ENCODE peak calls at places on chromosomes 5 and 9, in nine cellular contexts. One of them, this sample, is unnamed.
A peak's percentile ranks its signal among the peaks of the same experiment; 100 is the strongest.

GRCh38 chr5:141492168-141492885 is 3.4 kb downstream of the PCDHGC5 start:
- DNase-seq in T-helper 2 cell: no peak
- DNase-seq in progenitor cell of endocrine pancreas: no peak
- DNase-seq in activated CD8-positive, alpha-beta T cell treated with anti-CD3 and anti-CD28 coated beads, Interleukin-2, amount 10 ng/mL, durations not matched to agents 7 days and 5 days: no peak
- DNase-seq in A172: no peak
- DNase-seq in choroid plexus epithelial cell: no peak
- DNase-seq in EL: no peak
- DNase-seq in body of pancreas: no peak
- DNase-seq in cardiac muscle cell: no peak
- DNase-seq in this sample: no peak

GRCh38 chr5:122704247-122705036 is 70.4 kb upstream of the SNX2 start:
- DNase-seq in T-helper 2 cell: no peak
- DNase-seq in progenitor cell of endocrine pancreas: no peak
- DNase-seq in activated CD8-positive, alpha-beta T cell treated with anti-CD3 and anti-CD28 coated beads, Interleukin-2, amount 10 ng/mL, durations not matched to agents 7 days and 5 days: no peak
- DNase-seq in A172: peak; percentile 35
- DNase-seq in choroid plexus epithelial cell: peak; percentile 84
- DNase-seq in EL: peak; percentile 42
- DNase-seq in body of pancreas: no peak
- DNase-seq in cardiac muscle cell: peak; percentile 65
- DNase-seq in this sample: peak; percentile 75

GRCh38 chr9:33265211-33265885 is 499 bp downstream of the CHMP5 start:
- DNase-seq in T-helper 2 cell: no peak
- DNase-seq in progenitor cell of endocrine pancreas: no peak
- DNase-seq in activated CD8-positive, alpha-beta T cell treated with anti-CD3 and anti-CD28 coated beads, Interleukin-2, amount 10 ng/mL, durations not matched to agents 7 days and 5 days: no peak
- DNase-seq in A172: no peak
- DNase-seq in choroid plexus epithelial cell: peak; percentile 25
- DNase-seq in EL: peak; percentile 15
- DNase-seq in body of pancreas: no peak
- DNase-seq in cardiac muscle cell: no peak
- DNase-seq in this sample: peak; percentile 44

GRCh38 chr5:35357973-35358372 is 127.7 kb upstream of the PRLR start:
- DNase-seq in T-helper 2 cell: no peak
- DNase-seq in progenitor cell of endocrine pancreas: no peak
- DNase-seq in activated CD8-positive, alpha-beta T cell treated with anti-CD3 and anti-CD28 coated beads, Interleukin-2, amount 10 ng/mL, durations not matched to agents 7 days and 5 days: no peak
- DNase-seq in A172: no peak
- DNase-seq in choroid plexus epithelial cell: no peak
- DNase-seq in EL: no peak
- DNase-seq in body of pancreas: no peak
- DNase-seq in cardiac muscle cell: no peak
- DNase-seq in this sample: no peak

GRCh38 chr9:27436234-27436633 is 87.9 kb upstream of the IFNK start:
- DNase-seq in T-helper 2 cell: no peak
- DNase-seq in progenitor cell of endocrine pancreas: no peak
- DNase-seq in activated CD8-positive, alpha-beta T cell treated with anti-CD3 and anti-CD28 coated beads, Interleukin-2, amount 10 ng/mL, durations not matched to agents 7 days and 5 days: no peak
- DNase-seq in A172: no peak
- DNase-seq in choroid plexus epithelial cell: peak; percentile 8
- DNase-seq in EL: peak; percentile 9
- DNase-seq in body of pancreas: peak; percentile 69
- DNase-seq in cardiac muscle cell: no peak
- DNase-seq in this sample: no peak

GRCh38 chr9:70013598-70014196 is 30.0 kb upstream of the MAMDC2 start:
- DNase-seq in T-helper 2 cell: no peak
- DNase-seq in progenitor cell of endocrine pancreas: no peak
- DNase-seq in activated CD8-positive, alpha-beta T cell treated with anti-CD3 and anti-CD28 coated beads, Interleukin-2, amount 10 ng/mL, durations not matched to agents 7 days and 5 days: no peak
- DNase-seq in A172: peak; percentile 71
- DNase-seq in choroid plexus epithelial cell: peak; percentile 35
- DNase-seq in EL: peak; percentile 44
- DNase-seq in body of pancreas: no peak
- DNase-seq in cardiac muscle cell: no peak
- DNase-seq in this sample: peak; percentile 39

GRCh38 chr9:137619240-137620090 is 660 bp downstream of the EHMT1 start:
- DNase-seq in T-helper 2 cell: no peak
- DNase-seq in progenitor cell of endocrine pancreas: peak; percentile 37
- DNase-seq in activated CD8-positive, alpha-beta T cell treated with anti-CD3 and anti-CD28 coated beads, Interleukin-2, amount 10 ng/mL, durations not matched to agents 7 days and 5 days: peak; percentile 49
- DNase-seq in A172: peak; percentile 45
- DNase-seq in choroid plexus epithelial cell: peak; percentile 64
- DNase-seq in EL: peak; percentile 48
- DNase-seq in body of pancreas: peak; percentile 46
- DNase-seq in cardiac muscle cell: peak; percentile 52
- DNase-seq in this sample: peak; percentile 52

GRCh38 chr9:33510264-33511183 is 13.5 kb upstream of the ANKRD18B start:
- DNase-seq in T-helper 2 cell: no peak
- DNase-seq in progenitor cell of endocrine pancreas: peak; percentile 28
- DNase-seq in activated CD8-positive, alpha-beta T cell treated with anti-CD3 and anti-CD28 coated beads, Interleukin-2, amount 10 ng/mL, durations not matched to agents 7 days and 5 days: peak; percentile 44
- DNase-seq in A172: peak; percentile 48
- DNase-seq in choroid plexus epithelial cell: peak; percentile 73
- DNase-seq in EL: peak; percentile 71
- DNase-seq in body of pancreas: peak; percentile 60
- DNase-seq in cardiac muscle cell: peak; percentile 36
- DNase-seq in this sample: peak; percentile 76

GRCh38 chr9:35904966-35905781 is 828 bp upstream of the HRCT1 start:
- DNase-seq in T-helper 2 cell: no peak
- DNase-seq in progenitor cell of endocrine pancreas: no peak
- DNase-seq in activated CD8-positive, alpha-beta T cell treated with anti-CD3 and anti-CD28 coated beads, Interleukin-2, amount 10 ng/mL, durations not matched to agents 7 days and 5 days: no peak
- DNase-seq in A172: peak; percentile 44
- DNase-seq in choroid plexus epithelial cell: no peak
- DNase-seq in EL: peak; percentile 77
- DNase-seq in body of pancreas: no peak
- DNase-seq in cardiac muscle cell: no peak
- DNase-seq in this sample: no peak

GRCh38 chr5:163619951-163620350 is 114.5 kb downstream of the MAT2B start:
- DNase-seq in T-helper 2 cell: no peak
- DNase-seq in progenitor cell of endocrine pancreas: no peak
- DNase-seq in activated CD8-positive, alpha-beta T cell treated with anti-CD3 and anti-CD28 coated beads, Interleukin-2, amount 10 ng/mL, durations not matched to agents 7 days and 5 days: no peak
- DNase-seq in A172: no peak
- DNase-seq in choroid plexus epithelial cell: no peak
- DNase-seq in EL: no peak
- DNase-seq in body of pancreas: no peak
- DNase-seq in cardiac muscle cell: no peak
- DNase-seq in this sample: no peak

GRCh38 chr9:133809335-133809734 is 71.2 kb upstream of the SARDH start:
- DNase-seq in T-helper 2 cell: no peak
- DNase-seq in progenitor cell of endocrine pancreas: no peak
- DNase-seq in activated CD8-positive, alpha-beta T cell treated with anti-CD3 and anti-CD28 coated beads, Interleukin-2, amount 10 ng/mL, durations not matched to agents 7 days and 5 days: no peak
- DNase-seq in A172: no peak
- DNase-seq in choroid plexus epithelial cell: no peak
- DNase-seq in EL: no peak
- DNase-seq in body of pancreas: no peak
- DNase-seq in cardiac muscle cell: no peak
- DNase-seq in this sample: no peak

GRCh38 chr9:96331236-96331947 is 29.4 kb upstream of the HSD17B3 start:
- DNase-seq in T-helper 2 cell: no peak
- DNase-seq in progenitor cell of endocrine pancreas: no peak
- DNase-seq in activated CD8-positive, alpha-beta T cell treated with anti-CD3 and anti-CD28 coated beads, Interleukin-2, amount 10 ng/mL, durations not matched to agents 7 days and 5 days: no peak
- DNase-seq in A172: peak; percentile 79
- DNase-seq in choroid plexus epithelial cell: peak; percentile 28
- DNase-seq in EL: peak; percentile 46
- DNase-seq in body of pancreas: no peak
- DNase-seq in cardiac muscle cell: no peak
- DNase-seq in this sample: peak; percentile 30

GRCh38 chr9:15220658-15221310 is 86.2 kb downstream of the TTC39B start:
- DNase-seq in T-helper 2 cell: no peak
- DNase-seq in progenitor cell of endocrine pancreas: no peak
- DNase-seq in activated CD8-positive, alpha-beta T cell treated with anti-CD3 and anti-CD28 coated beads, Interleukin-2, amount 10 ng/mL, durations not matched to agents 7 days and 5 days: no peak
- DNase-seq in A172: no peak
- DNase-seq in choroid plexus epithelial cell: no peak
- DNase-seq in EL: peak; percentile 85
- DNase-seq in body of pancreas: no peak
- DNase-seq in cardiac muscle cell: no peak
- DNase-seq in this sample: no peak

GRCh38 chr9:136496801-136497620 is 14.2 kb upstream of the SEC16A start:
- DNase-seq in T-helper 2 cell: no peak
- DNase-seq in progenitor cell of endocrine pancreas: no peak
- DNase-seq in activated CD8-positive, alpha-beta T cell treated with anti-CD3 and anti-CD28 coated beads, Interleukin-2, amount 10 ng/mL, durations not matched to agents 7 days and 5 days: no peak
- DNase-seq in A172: no peak
- DNase-seq in choroid plexus epithelial cell: no peak
- DNase-seq in EL: no peak
- DNase-seq in body of pancreas: no peak
- DNase-seq in cardiac muscle cell: no peak
- DNase-seq in this sample: no peak

GRCh38 chr5:121526908-121527307 is 324.8 kb upstream of the FTMT start:
- DNase-seq in T-helper 2 cell: no peak
- DNase-seq in progenitor cell of endocrine pancreas: no peak
- DNase-seq in activated CD8-positive, alpha-beta T cell treated with anti-CD3 and anti-CD28 coated beads, Interleukin-2, amount 10 ng/mL, durations not matched to agents 7 days and 5 days: no peak
- DNase-seq in A172: no peak
- DNase-seq in choroid plexus epithelial cell: no peak
- DNase-seq in EL: no peak
- DNase-seq in body of pancreas: no peak
- DNase-seq in cardiac muscle cell: no peak
- DNase-seq in this sample: no peak

GRCh38 chr5:115486728-115487127 is 57.8 kb downstream of the FEM1C start:
- DNase-seq in T-helper 2 cell: no peak
- DNase-seq in progenitor cell of endocrine pancreas: no peak
- DNase-seq in activated CD8-positive, alpha-beta T cell treated with anti-CD3 and anti-CD28 coated beads, Interleukin-2, amount 10 ng/mL, durations not matched to agents 7 days and 5 days: no peak
- DNase-seq in A172: no peak
- DNase-seq in choroid plexus epithelial cell: no peak
- DNase-seq in EL: no peak
- DNase-seq in body of pancreas: no peak
- DNase-seq in cardiac muscle cell: no peak
- DNase-seq in this sample: no peak

GRCh38 chr5:15914603-15915002 is 265.0 kb downstream of the MARCHF11 start:
- DNase-seq in T-helper 2 cell: no peak
- DNase-seq in progenitor cell of endocrine pancreas: no peak
- DNase-seq in activated CD8-positive, alpha-beta T cell treated with anti-CD3 and anti-CD28 coated beads, Interleukin-2, amount 10 ng/mL, durations not matched to agents 7 days and 5 days: no peak
- DNase-seq in A172: no peak
- DNase-seq in choroid plexus epithelial cell: peak; percentile 22
- DNase-seq in EL: peak; percentile 12
- DNase-seq in body of pancreas: no peak
- DNase-seq in cardiac muscle cell: no peak
- DNase-seq in this sample: peak; percentile 38

GRCh38 chr9:37582548-37583157 is 6.5 kb upstream of the FBXO10 start:
- DNase-seq in T-helper 2 cell: no peak
- DNase-seq in progenitor cell of endocrine pancreas: no peak
- DNase-seq in activated CD8-positive, alpha-beta T cell treated with anti-CD3 and anti-CD28 coated beads, Interleukin-2, amount 10 ng/mL, durations not matched to agents 7 days and 5 days: no peak
- DNase-seq in A172: peak; percentile 40
- DNase-seq in choroid plexus epithelial cell: peak; percentile 93
- DNase-seq in EL: peak; percentile 53
- DNase-seq in body of pancreas: no peak
- DNase-seq in cardiac muscle cell: peak; percentile 51
- DNase-seq in this sample: peak; percentile 82

GRCh38 chr5:7916171-7916804 is 47.3 kb downstream of the MTRR start:
- DNase-seq in T-helper 2 cell: no peak
- DNase-seq in progenitor cell of endocrine pancreas: no peak
- DNase-seq in activated CD8-positive, alpha-beta T cell treated with anti-CD3 and anti-CD28 coated beads, Interleukin-2, amount 10 ng/mL, durations not matched to agents 7 days and 5 days: no peak
- DNase-seq in A172: peak; percentile 19
- DNase-seq in choroid plexus epithelial cell: no peak
- DNase-seq in EL: peak; percentile 52
- DNase-seq in body of pancreas: no peak
- DNase-seq in cardiac muscle cell: no peak
- DNase-seq in this sample: no peak

GRCh38 chr5:956941-957729 is 51.5 kb upstream of the NKD2 start:
- DNase-seq in T-helper 2 cell: no peak
- DNase-seq in progenitor cell of endocrine pancreas: peak; percentile 7
- DNase-seq in activated CD8-positive, alpha-beta T cell treated with anti-CD3 and anti-CD28 coated beads, Interleukin-2, amount 10 ng/mL, durations not matched to agents 7 days and 5 days: peak; percentile 85
- DNase-seq in A172: peak; percentile 94
- DNase-seq in choroid plexus epithelial cell: peak; percentile 67
- DNase-seq in EL: peak; percentile 90
- DNase-seq in body of pancreas: no peak
- DNase-seq in cardiac muscle cell: peak; percentile 32
- DNase-seq in this sample: peak; percentile 85

GRCh38 chr5:56596154-56596553 is 219.2 kb upstream of the MAP3K1 start:
- DNase-seq in T-helper 2 cell: no peak
- DNase-seq in progenitor cell of endocrine pancreas: no peak
- DNase-seq in activated CD8-positive, alpha-beta T cell treated with anti-CD3 and anti-CD28 coated beads, Interleukin-2, amount 10 ng/mL, durations not matched to agents 7 days and 5 days: no peak
- DNase-seq in A172: no peak
- DNase-seq in choroid plexus epithelial cell: no peak
- DNase-seq in EL: no peak
- DNase-seq in body of pancreas: no peak
- DNase-seq in cardiac muscle cell: no peak
- DNase-seq in this sample: no peak

GRCh38 chr5:135173662-135174290 is 139.7 kb upstream of the PITX1 start:
- DNase-seq in T-helper 2 cell: no peak
- DNase-seq in progenitor cell of endocrine pancreas: no peak
- DNase-seq in activated CD8-positive, alpha-beta T cell treated with anti-CD3 and anti-CD28 coated beads, Interleukin-2, amount 10 ng/mL, durations not matched to agents 7 days and 5 days: no peak
- DNase-seq in A172: no peak
- DNase-seq in choroid plexus epithelial cell: no peak
- DNase-seq in EL: no peak
- DNase-seq in body of pancreas: no peak
- DNase-seq in cardiac muscle cell: no peak
- DNase-seq in this sample: no peak

GRCh38 chr5:36932699-36933098 is 56.1 kb downstream of the NIPBL start:
- DNase-seq in T-helper 2 cell: no peak
- DNase-seq in progenitor cell of endocrine pancreas: no peak
- DNase-seq in activated CD8-positive, alpha-beta T cell treated with anti-CD3 and anti-CD28 coated beads, Interleukin-2, amount 10 ng/mL, durations not matched to agents 7 days and 5 days: no peak
- DNase-seq in A172: no peak
- DNase-seq in choroid plexus epithelial cell: no peak
- DNase-seq in EL: no peak
- DNase-seq in body of pancreas: no peak
- DNase-seq in cardiac muscle cell: peak; percentile 14
- DNase-seq in this sample: no peak

GRCh38 chr5:133109655-133110483 is 58.1 kb downstream of the HSPA4 start:
- DNase-seq in T-helper 2 cell: no peak
- DNase-seq in progenitor cell of endocrine pancreas: no peak
- DNase-seq in activated CD8-positive, alpha-beta T cell treated with anti-CD3 and anti-CD28 coated beads, Interleukin-2, amount 10 ng/mL, durations not matched to agents 7 days and 5 days: no peak
- DNase-seq in A172: no peak
- DNase-seq in choroid plexus epithelial cell: no peak
- DNase-seq in EL: no peak
- DNase-seq in body of pancreas: no peak
- DNase-seq in cardiac muscle cell: no peak
- DNase-seq in this sample: no peak

GRCh38 chr9:84668204-84669007 is 1.1 kb upstream of the NTRK2 start:
- DNase-seq in T-helper 2 cell: no peak
- DNase-seq in progenitor cell of endocrine pancreas: peak; percentile 83
- DNase-seq in activated CD8-positive, alpha-beta T cell treated with anti-CD3 and anti-CD28 coated beads, Interleukin-2, amount 10 ng/mL, durations not matched to agents 7 days and 5 days: peak; percentile 36
- DNase-seq in A172: no peak
- DNase-seq in choroid plexus epithelial cell: peak; percentile 36
- DNase-seq in EL: peak; percentile 68
- DNase-seq in body of pancreas: peak; percentile 69
- DNase-seq in cardiac muscle cell: peak; percentile 88
- DNase-seq in this sample: peak; percentile 43

GRCh38 chr5:56574778-56575177 is 240.6 kb upstream of the MAP3K1 start:
- DNase-seq in T-helper 2 cell: no peak
- DNase-seq in progenitor cell of endocrine pancreas: no peak
- DNase-seq in activated CD8-positive, alpha-beta T cell treated with anti-CD3 and anti-CD28 coated beads, Interleukin-2, amount 10 ng/mL, durations not matched to agents 7 days and 5 days: no peak
- DNase-seq in A172: no peak
- DNase-seq in choroid plexus epithelial cell: no peak
- DNase-seq in EL: peak; percentile 56
- DNase-seq in body of pancreas: no peak
- DNase-seq in cardiac muscle cell: no peak
- DNase-seq in this sample: no peak